ENCODE peak calls at places on chromosomes 3 and 15, in four cellular contexts. J is naive thymus-derived CD4-positive, alpha-beta T cell; K is islet precursor cell; I is GDM1. V is an unnamed sample.

GRCh38 chr3:27666708-27667107 is 55.4 kb downstream of the EOMES start:
- DNase-seq in J (peak), K (no peak), I (peak), V (peak)

GRCh38 chr3:165768680-165769079 is 68.5 kb downstream of the BCHE start:
- DNase-seq in J (no peak), K (no peak), I (no peak), V (no peak)

GRCh38 chr3:151356791-151357460 is 27.6 kb upstream of the P2RY13 start:
- DNase-seq in J (no peak), K (no peak), I (no peak), V (no peak)

GRCh38 chr15:67511606-67512005 is 9.3 kb upstream of the C15orf61 start:
- DNase-seq in J (no peak), K (no peak), I (no peak), V (no peak)

GRCh38 chr3:185818267-185818875 is 6.5 kb downstream of the IGF2BP2 start:
- DNase-seq in J (no peak), K (no peak), I (no peak), V (no peak)

GRCh38 chr3:50164984-50165383 is 9.9 kb downstream of the SEMA3F start:
- DNase-seq in J (no peak), K (no peak), I (no peak), V (no peak)

GRCh38 chr3:125322166-125322565 is 53.0 kb downstream of the ZNF148 start:
- DNase-seq in J (no peak), K (no peak), I (no peak), V (no peak)

GRCh38 chr3:43238801-43239200 is 47.5 kb upstream of the SNRK start:
- DNase-seq in J (no peak), K (no peak), I (no peak), V (no peak)

GRCh38 chr15:49134683-49135341 is 20.6 kb downstream of the COPS2 start:
- DNase-seq in J (no peak), K (no peak), I (no peak), V (no peak)

GRCh38 chr3:113695426-113695817 is 1.0 kb downstream of the USF3 start:
- DNase-seq in J (peak), K (no peak), I (no peak), V (peak)

GRCh38 chr3:71543371-71544016 is 40.0 kb downstream of the FOXP1 start:
- DNase-seq in J (peak), K (no peak), I (no peak), V (peak)

GRCh38 chr15:69393831-69394491 is 20.2 kb upstream of the KIF23 start:
- DNase-seq in J (no peak), K (peak), I (no peak), V (no peak)

GRCh38 chr15:93362203-93362602 is 273.2 kb upstream of the RGMA start:
- DNase-seq in J (no peak), K (no peak), I (no peak), V (no peak)

GRCh38 chr15:25693321-25694237 is 169.5 kb downstream of the ATP10A start:
- DNase-seq in J (peak), K (peak), I (no peak), V (peak)

GRCh38 chr15:89112341-89112971 is 24.2 kb downstream of the ABHD2 start:
- DNase-seq in J (no peak), K (no peak), I (no peak), V (no peak)

GRCh38 chr15:89363133-89363532 is 28.5 kb upstream of the POLG start:
- DNase-seq in J (no peak), K (no peak), I (no peak), V (peak)

GRCh38 chr3:45333549-45333948 is 54.8 kb upstream of the LARS2 start:
- DNase-seq in J (no peak), K (no peak), I (peak), V (peak)

GRCh38 chr3:144968951-144969350 is 997.3 kb downstream of the DIPK2A start:
- DNase-seq in J (no peak), K (no peak), I (no peak), V (no peak)

GRCh38 chr3:148847351-148847750 is 17.7 kb upstream of the CPA3 start:
- DNase-seq in J (no peak), K (no peak), I (no peak), V (no peak)

GRCh38 chr15:58551084-58551763 is 119.4 kb downstream of the LIPC start:
- DNase-seq in J (peak), K (peak), I (peak), V (peak)

GRCh38 chr3:12833226-12834161 is 7.9 kb downstream of the RPL32 start:
- DNase-seq in J (no peak), K (no peak), I (no peak), V (no peak)

GRCh38 chr3:50539356-50539838 is 28.1 kb downstream of the C3orf18 start:
- DNase-seq in J (no peak), K (no peak), I (no peak), V (no peak)

GRCh38 chr15:42010434-42010833 is 10.4 kb downstream of the PLA2G4E start:
- DNase-seq in J (no peak), K (no peak), I (no peak), V (no peak)

GRCh38 chr3:120348065-120348980 is 831 bp downstream of the LRRC58 start:
- DNase-seq in J (peak), K (no peak), I (peak), V (peak)

GRCh38 chr3:16140894-16141285 is 33.6 kb upstream of the GALNT15 start:
- DNase-seq in J (no peak), K (no peak), I (no peak), V (no peak)

GRCh38 chr15:62071711-62072308 is 5.0 kb downstream of the C2CD4A start:
- DNase-seq in J (peak), K (no peak), I (no peak), V (peak)

GRCh38 chr3:128875556-128876120 is 3.8 kb upstream of the ACAD9 start:
- DNase-seq in J (peak), K (peak), I (peak), V (peak)

GRCh38 chr3:14391033-14391432 is 11.4 kb upstream of the SLC6A6 start:
- DNase-seq in J (no peak), K (no peak), I (no peak), V (no peak)

GRCh38 chr15:95596487-95596886 is 734.0 kb upstream of the NR2F2 start:
- DNase-seq in J (no peak), K (no peak), I (no peak), V (no peak)

GRCh38 chr3:51968175-51968681 is 974 bp upstream of the PCBP4 start:
- DNase-seq in J (no peak), K (no peak), I (no peak), V (peak)

GRCh38 chr15:51380999-51381806 is 39.7 kb downstream of the GLDN start:
- DNase-seq in J (no peak), K (peak), I (peak), V (peak)

GRCh38 chr3:72152551-72153476 is 367.9 kb upstream of the PROK2 start:
- DNase-seq in J (no peak), K (no peak), I (no peak), V (no peak)

GRCh38 chr3:133933097-133934024 is 37.7 kb upstream of the RAB6B start:
- DNase-seq in J (no peak), K (peak), I (no peak), V (no peak)

GRCh38 chr3:50314816-50315215 is 7.7 kb downstream of the HYAL2 start:
- DNase-seq in J (no peak), K (no peak), I (no peak), V (no peak)

GRCh38 chr3:165805834-165806561 is 31.2 kb downstream of the BCHE start:
- DNase-seq in J (no peak), K (no peak), I (no peak), V (no peak)

GRCh38 chr3:183698318-183698731 is 728 bp downstream of the YEATS2 start:
- DNase-seq in J (peak), K (peak), I (no peak), V (no peak)

GRCh38 chr15:68316061-68316804 is 38.7 kb downstream of the FEM1B start:
- DNase-seq in J (no peak), K (peak), I (no peak), V (no peak)